ENCODE peak calls at places on chromosomes 11 and 22, in six cellular contexts. X is uterus, F is epithelial cell of esophagus, P is neural progenitor cell, R is transverse colon, J is mesothelial cell of epicardium. D is an unnamed sample.

GRCh38 chr11:47184711-47185304 is 1.4 kb downstream of the PACSIN3 start:
- DNase-seq in F (peak), X (no peak), R (no peak), J (no peak), P (peak), D (no peak)

GRCh38 chr22:20206709-20207215 is 55.9 kb upstream of the CCDC188 start:
- DNase-seq in J (no peak), R (peak), P (no peak), F (peak), X (no peak), D (no peak)

GRCh38 chr11:96294289-96294688 is 48.7 kb downstream of the MAML2 start:
- DNase-seq in F (no peak), P (no peak), X (no peak), R (no peak), J (no peak), D (no peak)

GRCh38 chr22:35894464-35894878 is 134.2 kb downstream of the RBFOX2 start:
- DNase-seq in X (peak), F (peak), P (peak), R (peak), J (no peak), D (no peak)

GRCh38 chr11:16993495-16993894 is 20.7 kb downstream of the PLEKHA7 start:
- DNase-seq in F (no peak), X (no peak), R (no peak), P (no peak), J (no peak), D (no peak)

GRCh38 chr11:66106786-66107599 is 36.9 kb downstream of the PACS1 start:
- DNase-seq in F (peak), P (no peak), R (no peak), J (no peak), X (no peak), D (no peak)

GRCh38 chr11:118042126-118042525 is 34.8 kb upstream of the TMPRSS4 start:
- DNase-seq in P (no peak), X (no peak), F (no peak), R (no peak), J (no peak), D (no peak)

GRCh38 chr22:47034905-47035419 is 272.5 kb downstream of the TBC1D22A start:
- DNase-seq in R (no peak), X (no peak), P (no peak), J (no peak), F (no peak), D (no peak)

GRCh38 chr22:21938906-21939305 is 13.7 kb downstream of the PPM1F start:
- DNase-seq in F (no peak), P (no peak), R (no peak), J (no peak), X (no peak), D (no peak)

GRCh38 chr11:79390477-79390876 is 50.4 kb downstream of the TENM4 start:
- DNase-seq in X (no peak), R (no peak), F (no peak), P (no peak), J (no peak), D (no peak)

GRCh38 chr11:12704049-12704448 is 29.8 kb downstream of the TEAD1 start:
- DNase-seq in F (peak), J (no peak), X (no peak), R (no peak), P (no peak), D (no peak)

GRCh38 chr11:65439331-65440181 is 17.0 kb downstream of the NEAT1 start:
- DNase-seq in F (peak), R (no peak), X (peak), J (no peak), P (no peak), D (no peak)

GRCh38 chr11:96179905-96180304 is 163.1 kb downstream of the MAML2 start:
- DNase-seq in R (no peak), J (no peak), X (no peak), F (no peak), P (no peak), D (no peak)

GRCh38 chr11:134857035-134857434 is 445.0 kb upstream of the B3GAT1 start:
- DNase-seq in F (no peak), X (no peak), P (no peak), J (no peak), R (no peak), D (no peak)

GRCh38 chr11:75492181-75492820 is 33.4 kb downstream of the GDPD5 start:
- DNase-seq in P (no peak), R (peak), X (no peak), F (peak), J (no peak), D (no peak)

GRCh38 chr11:13349046-13349445 is 71.5 kb downstream of the BMAL1 start:
- DNase-seq in F (no peak), R (no peak), P (no peak), X (no peak), J (no peak), D (no peak)

GRCh38 chr11:7667460-7667859 is 5.8 kb downstream of the CYB5R2 start:
- DNase-seq in R (no peak), X (no peak), F (no peak), P (peak), J (no peak), D (no peak)

GRCh38 chr11:8068605-8069221 is 12.3 kb upstream of the TUB start:
- DNase-seq in X (peak), R (peak), P (no peak), F (no peak), J (no peak), D (no peak)

GRCh38 chr22:49826603-49827306 is 918 bp downstream of the BRD1 start:
- DNase-seq in P (peak), X (peak), R (peak), F (peak), J (no peak), D (no peak)

GRCh38 chr11:118214210-118214914 is 10.4 kb downstream of the JAML start:
- DNase-seq in P (no peak), F (no peak), X (no peak), R (no peak), J (no peak), D (no peak)

GRCh38 chr11:69202511-69203221 is 46.9 kb downstream of the SMIM38 start:
- DNase-seq in R (no peak), J (no peak), F (no peak), X (no peak), P (no peak), D (no peak)

GRCh38 chr11:235998-236773 is at the start of gene SIRT3:
- DNase-seq in F (peak), P (peak), X (peak), R (peak), J (peak), D (peak)

GRCh38 chr11:122226810-122227379 is 110.9 kb upstream of the BLID start:
- DNase-seq in X (no peak), P (no peak), F (no peak), R (no peak), J (no peak), D (no peak)

GRCh38 chr11:128462189-128462588 is 125.2 kb downstream of the ETS1 start:
- DNase-seq in X (no peak), F (no peak), P (no peak), J (no peak), R (no peak), D (no peak)

GRCh38 chr11:8545698-8546366 is 48.2 kb downstream of the STK33 start:
- DNase-seq in P (no peak), R (no peak), J (no peak), F (peak), X (no peak), D (no peak)

GRCh38 chr11:114301927-114302326 is 5.7 kb downstream of the NNMT start:
- DNase-seq in X (no peak), F (no peak), R (no peak), P (no peak), J (no peak), D (no peak)

GRCh38 chr11:109929308-109929707 is 163.9 kb upstream of the ZC3H12C start:
- DNase-seq in X (no peak), J (no peak), F (no peak), P (no peak), R (no peak), D (no peak)

GRCh38 chr22:47569389-47570299 is 807.2 kb downstream of the TBC1D22A start:
- DNase-seq in P (no peak), J (no peak), X (no peak), F (no peak), R (no peak), D (no peak)

GRCh38 chr11:128726464-128727139 is 32.7 kb downstream of the FLI1 start:
- DNase-seq in P (no peak), J (no peak), F (no peak), R (peak), X (no peak), D (no peak)

GRCh38 chr11:19276859-19277808 is 36.4 kb upstream of the E2F8 start:
- DNase-seq in R (peak), F (peak), X (no peak), P (no peak), J (no peak), D (no peak)

GRCh38 chr11:64970731-64971151 is 1.2 kb downstream of the MAJIN start:
- DNase-seq in R (peak), F (peak), J (no peak), X (no peak), P (no peak), D (no peak)

GRCh38 chr11:93248602-93249001 is 50.8 kb upstream of the SLC36A4 start:
- DNase-seq in F (peak), X (no peak), P (no peak), R (no peak), J (no peak), D (no peak)

GRCh38 chr11:15114501-15115475 is at the start of gene INSC:
- DNase-seq in P (peak), X (no peak), F (no peak), R (no peak), J (no peak), D (peak)
- TF ChIP-seq CTCF in P (no peak), X (no peak), F (no peak), R (no peak), J (no peak), D (no peak)

DNA sequence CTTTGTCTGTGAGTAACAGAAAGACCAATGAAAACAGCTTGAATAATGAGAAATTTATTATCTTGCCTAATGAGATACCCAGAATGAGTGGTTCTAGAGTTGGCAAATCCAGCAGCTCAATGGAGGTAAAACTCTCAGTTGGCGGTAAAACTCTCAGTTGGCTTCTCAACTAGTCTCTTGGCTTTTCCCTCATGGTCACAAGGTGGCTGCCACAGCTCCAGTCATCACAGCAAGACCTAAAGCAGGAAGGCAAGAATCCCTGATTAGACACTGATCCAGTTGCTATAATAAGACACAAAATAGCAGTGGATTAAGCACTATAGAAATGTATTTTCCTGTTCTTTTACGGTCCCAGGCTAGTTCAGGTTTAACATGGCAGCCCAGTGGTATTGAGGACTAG is 37.5 kb upstream of the TSPAN18 start:
- DNase-seq in F (no peak), X (no peak), P (no peak), R (no peak), J (no peak), D (no peak)
- TF ChIP-seq CTCF in F (no peak), X (no peak), P (no peak), R (no peak), J (no peak), D (no peak)

GRCh38 chr11:126888126-126888712 is 112.4 kb downstream of the KIRREL3 start:
- DNase-seq in J (no peak), R (no peak), F (no peak), P (no peak), X (no peak), D (no peak)
- TF ChIP-seq CTCF in J (no peak), R (no peak), F (no peak), P (no peak), X (no peak), D (no peak)

GRCh38 chr11:73178092-73178539 is 36.0 kb upstream of the FCHSD2 start:
- DNase-seq in F (peak), J (peak), X (peak), P (peak), R (peak), D (peak)
- TF ChIP-seq CTCF in F (peak), J (peak), X (peak), P (peak), R (peak), D (peak)

GRCh38 chr11:72602250-72602904 is 71.8 kb downstream of the PDE2A start:
- DNase-seq in F (no peak), P (no peak), R (peak), X (no peak), J (no peak), D (no peak)
- TF ChIP-seq CTCF in F (no peak), P (no peak), R (no peak), X (no peak), J (no peak), D (no peak)

GRCh38 chr11:67264260-67264659 is 2.0 kb upstream of the GRK2 start:
- DNase-seq in J (no peak), F (no peak), R (no peak), X (no peak), P (no peak), D (no peak)

GRCh38 chr11:67261942-67262681 is 4.2 kb upstream of the GRK2 start:
- DNase-seq in P (no peak), F (no peak), X (no peak), J (no peak), R (peak), D (no peak)

GRCh38 chr11:67262731-67263675 is 3.3 kb upstream of the GRK2 start:
- DNase-seq in F (peak), P (peak), X (peak), J (no peak), R (peak), D (peak)

GRCh38 chr11:67260406-67260805 is 5.9 kb upstream of the GRK2 start:
- DNase-seq in F (no peak), R (no peak), P (no peak), J (no peak), X (no peak), D (no peak)

DNA sequence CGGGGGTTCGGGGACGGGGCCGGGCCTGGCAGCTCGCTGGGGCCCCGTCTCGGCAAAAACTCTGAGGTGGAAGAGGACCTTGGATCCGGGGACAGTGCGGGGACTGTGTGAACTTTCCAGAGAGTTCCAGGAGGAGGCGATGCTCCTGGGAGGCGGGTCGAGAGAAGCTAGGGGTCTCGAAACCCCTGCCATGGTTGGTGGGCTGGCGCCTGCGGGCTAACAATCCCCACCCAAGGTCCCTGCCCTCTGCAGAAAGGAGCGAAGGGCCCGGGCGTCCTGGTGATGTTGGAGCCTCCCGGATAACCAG is 4.7 kb upstream of the GRK2 start:
- DNase-seq in J (no peak), R (no peak), X (no peak), P (no peak), F (no peak), D (no peak)
- TF ChIP-seq CTCF in J (no peak), R (no peak), X (no peak), P (peak), F (peak), D (peak)

GRCh38 chr11:34426766-34427170 is 12.0 kb upstream of the CAT start:
- DNase-seq in X (peak), R (no peak), F (no peak), P (no peak), J (no peak), D (no peak)
- TF ChIP-seq CTCF in X (no peak), R (no peak), F (no peak), P (no peak), J (no peak), D (no peak)

D was measured in neural crest cell.